ENCODE peak calls at places on chromosome 13, in five cellular contexts. O, B, U, P and F are unnamed samples.

GRCh38 chr13:107209811-107210210 is 641.9 kb upstream of the ARGLU1 start:
- DNase-seq in O (no peak), B (no peak), U (no peak), P (no peak), F (no peak)

GRCh38 chr13:85093808-85094207 is 705.4 kb downstream of the SLITRK6 start:
- DNase-seq in O (no peak), B (no peak), U (no peak), P (no peak), F (no peak)

GRCh38 chr13:74132152-74132767 is 1.9 kb downstream of the KLF12 start:
- DNase-seq in O (no peak), B (peak), U (no peak), P (no peak), F (no peak)

GRCh38 chr13:43783820-43784219 is 3.0 kb downstream of the ENOX1 start:
- DNase-seq in O (no peak), B (no peak), U (no peak), P (peak), F (no peak)

GRCh38 chr13:113928701-113929627 is 44.9 kb downstream of the C13orf46 start:
- DNase-seq in O (peak), B (no peak), U (peak), P (peak), F (peak)

GRCh38 chr13:43804461-43805070 is 17.8 kb upstream of the ENOX1 start:
- DNase-seq in O (no peak), B (peak), U (no peak), P (peak), F (peak)

GRCh38 chr13:80329250-80329649 is 11.7 kb downstream of the SPRY2 start:
- DNase-seq in O (no peak), B (no peak), U (no peak), P (no peak), F (no peak)

GRCh38 chr13:108060111-108060510 is 155.2 kb downstream of the LIG4 start:
- DNase-seq in O (no peak), B (no peak), U (no peak), P (no peak), F (no peak)

GRCh38 chr13:66977156-66977555 is 253.0 kb downstream of the PCDH9 start:
- DNase-seq in O (no peak), B (no peak), U (no peak), P (no peak), F (no peak)

GRCh38 chr13:81012031-81012430 is 671.1 kb upstream of the SPRY2 start:
- DNase-seq in O (no peak), B (no peak), U (no peak), P (no peak), F (no peak)

GRCh38 chr13:31110617-31111016 is 51.1 kb downstream of the HSPH1 start:
- DNase-seq in O (no peak), B (no peak), U (no peak), P (no peak), F (no peak)

GRCh38 chr13:42696191-42696590 is 85.2 kb upstream of the FAM216B start:
- DNase-seq in O (peak), B (no peak), U (no peak), P (no peak), F (peak)

GRCh38 chr13:34864650-34865049 is 77.4 kb upstream of the NBEA start:
- DNase-seq in O (no peak), B (no peak), U (peak), P (no peak), F (no peak)

GRCh38 chr13:30577381-30577780 is 40.3 kb upstream of the USPL1 start:
- DNase-seq in O (peak), B (no peak), U (no peak), P (peak), F (peak)

GRCh38 chr13:34678154-34678553 is 263.9 kb upstream of the NBEA start:
- DNase-seq in O (peak), B (no peak), U (no peak), P (peak), F (peak)

GRCh38 chr13:72652681-72653080 is 74.7 kb downstream of the MZT1 start:
- DNase-seq in O (no peak), B (no peak), U (no peak), P (no peak), F (no peak)

GRCh38 chr13:75635101-75635620 is 969 bp upstream of the LMO7 start:
- DNase-seq in O (peak), B (peak), U (no peak), P (peak), F (no peak)

GRCh38 chr13:105346141-105346766 is 1189.2 kb downstream of the EFNB2 start:
- DNase-seq in O (peak), B (no peak), U (no peak), P (peak), F (peak)

GRCh38 chr13:30224732-30225131 is 82.6 kb downstream of the KATNAL1 start:
- DNase-seq in O (no peak), B (no peak), U (no peak), P (no peak), F (no peak)

GRCh38 chr13:108269601-108270328 is at the start of gene TNFSF13B:
- DNase-seq in O (no peak), B (peak), U (no peak), P (peak), F (peak)

GRCh38 chr13:31765441-31765840 is 26.1 kb downstream of the RXFP2 start:
- DNase-seq in O (no peak), B (no peak), U (no peak), P (peak), F (peak)

GRCh38 chr13:32976046-32976781 is 40.0 kb upstream of the KL start:
- DNase-seq in O (no peak), B (no peak), U (no peak), P (no peak), F (no peak)

GRCh38 chr13:30727491-30728350 is 7.6 kb upstream of the ALOX5AP start:
- DNase-seq in O (no peak), B (no peak), U (no peak), P (no peak), F (no peak)

GRCh38 chr13:45113809-45114208 is 6.5 kb upstream of the GTF2F2 start:
- DNase-seq in O (no peak), B (no peak), U (no peak), P (no peak), F (no peak)

GRCh38 chr13:77919351-77920294 is 992 bp upstream of the EDNRB start:
- DNase-seq in O (no peak), B (no peak), U (peak), P (peak), F (no peak)

GRCh38 chr13:95404141-95404882 is 103.1 kb upstream of the ABCC4 start:
- DNase-seq in O (peak), B (peak), U (peak), P (peak), F (peak)

GRCh38 chr13:20721454-20722357 is 18.2 kb downstream of the IL17D start:
- DNase-seq in O (no peak), B (no peak), U (peak), P (peak), F (peak)

GRCh38 chr13:93066187-93066586 is 160.4 kb upstream of the GPC6 start:
- DNase-seq in O (no peak), B (no peak), U (no peak), P (peak), F (no peak)

GRCh38 chr13:90443268-90443667 is 904.2 kb upstream of the MIR17HG start:
- DNase-seq in O (no peak), B (no peak), U (no peak), P (no peak), F (no peak)

GRCh38 chr13:111288276-111288675 is 32.2 kb upstream of the TEX29 start:
- DNase-seq in O (no peak), B (no peak), U (no peak), P (no peak), F (no peak)

GRCh38 chr13:98466634-98467236 is 110.2 kb downstream of the STK24 start:
- DNase-seq in O (no peak), B (no peak), U (no peak), P (peak), F (no peak)

GRCh38 chr13:51920786-51921185 is 59.0 kb downstream of the CCDC70 start:
- DNase-seq in O (no peak), B (no peak), U (no peak), P (no peak), F (no peak)

GRCh38 chr13:113528798-113529180 is 38.3 kb upstream of the DCUN1D2 start:
- DNase-seq in O (no peak), B (no peak), U (no peak), P (no peak), F (no peak)

GRCh38 chr13:101115762-101116161 is 300.5 kb downstream of the NALCN start:
- DNase-seq in O (no peak), B (no peak), U (no peak), P (no peak), F (no peak)

GRCh38 chr13:24104723-24105122 is 55.8 kb upstream of the SPATA13 start:
- DNase-seq in O (no peak), B (no peak), U (no peak), P (no peak), F (no peak)

GRCh38 chr13:72313546-72313945 is 413.9 kb downstream of the MZT1 start:
- DNase-seq in O (no peak), B (no peak), U (no peak), P (no peak), F (no peak)

GRCh38 chr13:43528992-43529391 is 257.8 kb downstream of the ENOX1 start:
- DNase-seq in O (no peak), B (no peak), U (no peak), P (no peak), F (no peak)

GRCh38 chr13:93957371-93957770 is 522.1 kb downstream of the DCT start:
- DNase-seq in O (no peak), B (no peak), U (no peak), P (no peak), F (no peak)